ENCODE peak calls at places on chromosomes 3 and 15, in five cellular contexts. K, N, I, U and P are unnamed samples.

GRCh38 chr3:119352235-119352634 is 58.1 kb downstream of the ARHGAP31 start:
- DNase-seq in K (no peak), N (peak; percentile 58), I (no peak), U (no peak), P (peak; percentile 29)

GRCh38 chr3:25854214-25854613 is 64.3 kb downstream of the OXSM start:
- DNase-seq in K (no peak), N (peak; percentile 60), I (no peak), U (no peak), P (no peak)

GRCh38 chr15:63338170-63338569 is 43.5 kb downstream of the CA12 start:
- DNase-seq in K (no peak), N (peak; percentile 88), I (no peak), U (no peak), P (no peak)

GRCh38 chr3:123376451-123377172 is 72.3 kb downstream of the ADCY5 start:
- DNase-seq in K (no peak), N (no peak), I (peak; percentile 24), U (no peak), P (no peak)

GRCh38 chr15:51089041-51089440 is 5.7 kb downstream of the TNFAIP8L3 start:
- DNase-seq in K (no peak), N (no peak), I (no peak), U (no peak), P (no peak)

GRCh38 chr3:172824229-172824628 is 73.7 kb downstream of the ECT2 start:
- DNase-seq in K (no peak), N (no peak), I (no peak), U (no peak), P (no peak)

GRCh38 chr3:124207077-124207476 is 215.2 kb upstream of the ROPN1 start:
- DNase-seq in K (no peak), N (no peak), I (no peak), U (no peak), P (no peak)

GRCh38 chr3:23055733-23056376 is 147.3 kb upstream of the UBE2E2 start:
- DNase-seq in K (no peak), N (peak; percentile 94), I (no peak), U (no peak), P (no peak)

GRCh38 chr3:124381565-124382333 is 348.5 kb upstream of the UMPS start:
- DNase-seq in K (no peak), N (peak; percentile 42), I (no peak), U (no peak), P (no peak)

GRCh38 chr15:41894791-41895463 is 1.1 kb upstream of the SPTBN5 start:
- DNase-seq in K (peak; percentile 81), N (peak; percentile 83), I (peak; percentile 93), U (peak; percentile 71), P (peak; percentile 80)

GRCh38 chr3:148911173-148911572 is 46.1 kb downstream of the CPA3 start:
- DNase-seq in K (no peak), N (peak; percentile 11), I (no peak), U (no peak), P (no peak)

GRCh38 chr3:37729119-37729518 is 132.6 kb upstream of the CTDSPL start:
- DNase-seq in K (no peak), N (peak; percentile 17), I (no peak), U (no peak), P (no peak)

GRCh38 chr3:119295816-119296484 is 1.8 kb downstream of the ARHGAP31 start:
- DNase-seq in K (no peak), N (peak; percentile 88), I (no peak), U (no peak), P (no peak)

GRCh38 chr15:83109532-83109931 is 2.1 kb downstream of the TM6SF1 start:
- DNase-seq in K (no peak), N (no peak), I (no peak), U (no peak), P (no peak)

GRCh38 chr15:92714071-92714456 is 58.5 kb upstream of the FAM174B start:
- DNase-seq in K (no peak), N (peak; percentile 58), I (no peak), U (no peak), P (no peak)

GRCh38 chr3:15266510-15267376 is 60.7 kb downstream of the CAPN7 start:
- DNase-seq in K (no peak), N (no peak), I (no peak), U (no peak), P (no peak)

GRCh38 chr3:144923051-144923450 is 951.4 kb downstream of the DIPK2A start:
- DNase-seq in K (no peak), N (no peak), I (no peak), U (no peak), P (no peak)

GRCh38 chr3:197750396-197750831 is 731 bp downstream of the FYTTD1 start:
- DNase-seq in K (peak; percentile 70), N (peak; percentile 66), I (peak; percentile 91), U (peak; percentile 43), P (peak; percentile 34)

GRCh38 chr15:80888846-80889245 is 100.8 kb downstream of the MESD start:
- DNase-seq in K (no peak), N (no peak), I (no peak), U (no peak), P (no peak)

GRCh38 chr15:49620658-49621326 is at the start of the genes DTWD1 and FAM227B:
- DNase-seq in K (peak; percentile 98), N (peak; percentile 99), I (peak; percentile 98), U (peak; percentile 89), P (peak; percentile 93)

GRCh38 chr3:125055165-125055912 is 458 bp downstream of the HEG1 start:
- DNase-seq in K (no peak), N (no peak), I (no peak), U (peak; percentile 34), P (peak; percentile 25)

GRCh38 chr15:71945012-71945411 is 134.7 kb downstream of the NR2E3 start:
- DNase-seq in K (no peak), N (peak; percentile 13), I (no peak), U (no peak), P (no peak)

GRCh38 chr3:2706836-2707210 is 403.4 kb downstream of the IL5RA start:
- DNase-seq in K (no peak), N (no peak), I (no peak), U (no peak), P (no peak)

GRCh38 chr3:188349963-188350332 is 196.0 kb downstream of the LPP start:
- DNase-seq in K (no peak), N (no peak), I (no peak), U (no peak), P (no peak)

GRCh38 chr3:193545304-193545703 is 9.4 kb downstream of the ATP13A4 start:
- DNase-seq in K (no peak), N (no peak), I (no peak), U (no peak), P (no peak)

GRCh38 chr15:85379403-85380131 is 836 bp upstream of the AKAP13 start:
- DNase-seq in K (peak; percentile 18), N (no peak), I (peak; percentile 68), U (no peak), P (no peak)

DNA sequence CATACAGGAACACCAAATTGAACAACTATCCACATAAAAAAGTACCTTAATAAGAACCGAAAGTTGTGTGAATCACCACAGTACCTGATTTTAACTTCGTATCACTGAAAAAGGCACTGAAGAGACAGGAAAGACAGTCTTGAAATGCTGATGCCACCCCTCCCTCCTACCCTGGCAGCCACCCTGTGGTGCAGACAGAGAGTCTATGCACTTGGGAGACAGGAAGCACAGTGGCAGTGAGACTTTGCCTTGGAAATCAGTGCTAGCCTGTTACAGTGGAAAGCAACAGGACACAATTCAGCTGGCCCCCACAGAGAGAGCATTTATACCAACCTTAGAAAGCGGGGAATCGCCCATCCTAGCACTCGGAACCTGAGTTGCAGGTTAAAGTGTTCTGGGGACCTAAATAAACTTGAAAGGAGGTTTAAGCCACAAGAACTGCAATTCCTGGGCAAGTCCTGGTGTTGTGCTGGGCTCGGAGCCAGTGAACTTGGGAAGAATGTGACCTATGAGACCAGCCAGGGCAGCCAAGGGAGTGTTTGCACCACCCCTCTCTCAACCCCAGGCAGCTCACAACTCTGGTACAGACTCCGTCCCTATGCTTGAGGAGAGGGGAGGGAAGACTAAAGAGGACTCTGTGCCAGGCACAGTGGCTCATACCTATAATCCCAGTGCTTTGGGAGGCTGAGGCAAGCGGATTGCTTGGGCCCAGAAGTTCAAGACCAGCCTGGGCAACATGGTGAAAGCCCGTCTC is 240.1 kb downstream of the ISL2 start:
- DNase-seq in K (peak; percentile 64), N (peak; percentile 78), I (peak; percentile 89), U (no peak), P (no peak)
- H3K27ac ChIP-seq in K (no peak overlapping the region), N (no peak overlapping the region), I (no peak overlapping the region), U (no peak overlapping the region), P (no peak overlapping the region)

DNA sequence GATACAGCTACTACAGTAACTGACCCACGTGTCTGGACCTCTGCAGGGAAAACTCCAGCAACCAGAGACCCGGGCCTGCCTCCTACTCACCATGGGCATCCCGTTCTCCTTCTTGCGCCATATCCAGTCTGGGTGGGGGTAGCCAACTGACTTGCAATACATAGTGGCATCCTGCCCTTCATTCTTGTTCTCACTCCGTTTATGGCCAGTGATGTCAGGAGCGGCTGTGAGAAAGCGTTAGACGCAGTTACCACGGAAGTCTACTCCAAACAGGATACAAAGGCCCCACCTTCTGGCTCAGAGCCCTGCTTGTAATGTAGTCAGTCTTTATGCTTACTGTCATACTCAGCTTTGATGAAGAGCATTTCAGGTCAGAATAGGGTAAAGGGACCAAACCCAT is 59.6 kb downstream of the NPTN start:
- DNase-seq in K (no peak), N (peak; percentile 44), I (peak; percentile 91), U (no peak), P (no peak)
- H3K36me3 ChIP-seq in K (peaks cover 10% of the 10 kb centered on the region), N (peaks cover 12% of the 10 kb centered on the region), I (no peaks in the 10 kb centered on the region), U (peaks cover 64% of the 10 kb centered on the region), P (peaks cover 4% of the 10 kb centered on the region)

GRCh38 chr3:31274406-31275024 is 258.2 kb upstream of the STT3B start:
- DNase-seq in K (no peak), N (peak; percentile 61), I (no peak), U (no peak), P (no peak)

GRCh38 chr3:31270010-31270409 is 262.7 kb upstream of the STT3B start:
- DNase-seq in K (no peak), N (no peak), I (no peak), U (no peak), P (no peak)

GRCh38 chr3:31265646-31266423 is 266.9 kb upstream of the STT3B start:
- DNase-seq in K (no peak), N (no peak), I (no peak), U (no peak), P (no peak)

GRCh38 chr3:31263897-31264296 is 268.8 kb upstream of the STT3B start:
- DNase-seq in K (no peak), N (no peak), I (no peak), U (no peak), P (no peak)

GRCh38 chr3:31268868-31269267 is 263.9 kb upstream of the STT3B start:
- DNase-seq in K (no peak), N (no peak), I (no peak), U (no peak), P (peak; percentile 11)
- H3K27ac ChIP-seq in K (no peak overlapping the region), N (no peak overlapping the region), I (no peak overlapping the region), U (no peak overlapping the region), P (no peak overlapping the region)

GRCh38 chr3:134153761-134154160 is 96.9 kb downstream of the RYK start:
- DNase-seq in K (no peak), N (no peak), I (no peak), U (no peak), P (no peak)

GRCh38 chr3:134150476-134150875 is 100.2 kb downstream of the RYK start:
- DNase-seq in K (no peak), N (no peak), I (no peak), U (no peak), P (no peak)

DNA sequence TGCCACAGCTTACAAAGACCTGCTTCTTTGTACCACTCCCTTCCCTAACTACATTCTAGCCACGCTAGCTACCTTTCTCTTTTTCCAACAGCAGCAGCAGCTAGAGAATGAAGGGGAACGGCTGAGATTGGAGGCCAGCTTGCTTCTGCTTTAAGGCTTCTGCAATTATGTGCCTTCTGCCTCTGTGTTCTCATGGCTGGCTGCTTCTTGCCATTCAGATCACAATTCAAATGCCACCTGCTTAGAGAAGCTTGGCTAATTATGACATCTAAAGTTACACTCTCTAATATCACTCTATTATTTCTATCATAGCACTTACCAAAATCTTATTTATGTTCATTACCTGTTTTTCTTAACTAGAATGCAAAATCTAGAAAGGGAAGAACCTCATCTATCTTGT is 95.2 kb downstream of the RYK start:
- DNase-seq in K (no peak), N (no peak), I (no peak), U (no peak), P (no peak)
- H3K36me3 ChIP-seq in K (no peaks in the 10 kb centered on the region), N (peaks cover 12% of the 10 kb centered on the region), I (no peaks in the 10 kb centered on the region), U (peaks cover 36% of the 10 kb centered on the region), P (peaks cover 57% of the 10 kb centered on the region)